ENCODE peak calls at places on chromosomes 11 and 22, in nine cellular contexts. P, N, M, R, O, D, U, L and H are unnamed samples.

GRCh38 chr22:17161991-17162390 is 2.9 kb upstream of the HDHD5 start:
- DNase-seq in P (no peak), N (no peak), M (no peak), R (no peak), O (no peak), D (no peak), U (no peak), L (no peak), H (no peak)

GRCh38 chr22:39238966-39239510 is 5.7 kb downstream of the PDGFB start:
- DNase-seq in P (no peak), N (no peak), M (no peak), R (no peak), O (no peak), D (no peak), U (no peak), L (no peak), H (no peak)

GRCh38 chr11:1226226-1226961 is 3.5 kb downstream of the MUC5B start:
- DNase-seq in P (no peak), N (peak), M (no peak), R (no peak), O (no peak), D (no peak), U (no peak), L (no peak), H (no peak)

GRCh38 chr11:83722392-83722791 is 436.2 kb upstream of the CCDC90B start:
- DNase-seq in P (no peak), N (no peak), M (no peak), R (no peak), O (no peak), D (no peak), U (no peak), L (no peak), H (no peak)

GRCh38 chr11:102111787-102112653 is 1.8 kb downstream of the YAP1 start:
- DNase-seq in P (peak), N (peak), M (peak), R (peak), O (no peak), D (no peak), U (peak), L (no peak), H (no peak)

GRCh38 chr11:64298966-64299846 is 952 bp upstream of the CATSPERZ start:
- DNase-seq in P (no peak), N (no peak), M (peak), R (peak), O (no peak), D (peak), U (no peak), L (peak), H (no peak)

GRCh38 chr11:13955971-13956421 is 6.5 kb upstream of the SPON1 start:
- DNase-seq in P (peak), N (peak), M (peak), R (peak), O (peak), D (no peak), U (peak), L (peak), H (peak)

GRCh38 chr11:60915250-60915914 is 1.4 kb downstream of the TMEM109 start:
- DNase-seq in P (peak), N (peak), M (peak), R (peak), O (peak), D (peak), U (peak), L (no peak), H (no peak)

GRCh38 chr11:64877390-64878222 is 815 bp downstream of the EHD1 start:
- DNase-seq in P (no peak), N (no peak), M (no peak), R (no peak), O (no peak), D (no peak), U (no peak), L (no peak), H (no peak)

GRCh38 chr11:76419896-76420295 is 24.9 kb upstream of the EMSY start:
- DNase-seq in P (no peak), N (peak), M (no peak), R (no peak), O (no peak), D (no peak), U (no peak), L (no peak), H (peak)

GRCh38 chr22:17946691-17947367 is 77.5 kb downstream of the MICAL3 start:
- DNase-seq in P (no peak), N (no peak), M (no peak), R (peak), O (no peak), D (no peak), U (no peak), L (no peak), H (no peak)

GRCh38 chr11:19912206-19913118 is 199.8 kb downstream of the NAV2 start:
- DNase-seq in P (no peak), N (no peak), M (no peak), R (no peak), O (no peak), D (no peak), U (no peak), L (no peak), H (no peak)

GRCh38 chr11:116879789-116880402 is 42.5 kb upstream of the APOA1 start:
- DNase-seq in P (peak), N (peak), M (peak), R (peak), O (peak), D (no peak), U (peak), L (peak), H (peak)

GRCh38 chr22:49015993-49016908 is 811.4 kb downstream of the BRD1 start:
- DNase-seq in P (no peak), N (peak), M (no peak), R (no peak), O (no peak), D (no peak), U (no peak), L (no peak), H (no peak)

GRCh38 chr11:120527111-120527748 is 15.7 kb downstream of the GRIK4 start:
- DNase-seq in P (no peak), N (peak), M (peak), R (no peak), O (no peak), D (no peak), U (peak), L (no peak), H (no peak)

GRCh38 chr11:17930544-17931144 is 82.2 kb downstream of the SERGEF start:
- DNase-seq in P (no peak), N (no peak), M (no peak), R (no peak), O (no peak), D (no peak), U (no peak), L (no peak), H (no peak)

GRCh38 chr11:111097191-111097590 is 148.3 kb upstream of the POU2AF2 start:
- DNase-seq in P (no peak), N (peak), M (peak), R (no peak), O (no peak), D (no peak), U (peak), L (no peak), H (no peak)

GRCh38 chr22:31107206-31108118 is at the start of gene SELENOM:
- DNase-seq in P (peak), N (peak), M (peak), R (peak), O (peak), D (peak), U (peak), L (peak), H (peak)

GRCh38 chr11:119743041-119743440 is 14.0 kb upstream of the NECTIN1 start:
- DNase-seq in P (no peak), N (no peak), M (no peak), R (no peak), O (no peak), D (no peak), U (no peak), L (no peak), H (no peak)

GRCh38 chr11:82738116-82738515 is 4.5 kb upstream of the FAM181B start:
- DNase-seq in P (no peak), N (no peak), M (no peak), R (no peak), O (no peak), D (no peak), U (no peak), L (no peak), H (no peak)

GRCh38 chr11:7903940-7904339 is 27.1 kb downstream of the OR10A6 start:
- DNase-seq in P (no peak), N (no peak), M (no peak), R (no peak), O (no peak), D (no peak), U (no peak), L (no peak), H (no peak)

GRCh38 chr11:19701421-19701820 is 11.2 kb upstream of the NAV2 start:
- DNase-seq in P (no peak), N (no peak), M (no peak), R (no peak), O (no peak), D (no peak), U (no peak), L (no peak), H (no peak)

GRCh38 chr11:59189986-59190385 is 18.1 kb downstream of the DTX4 start:
- DNase-seq in P (no peak), N (no peak), M (no peak), R (no peak), O (no peak), D (no peak), U (no peak), L (no peak), H (no peak)

GRCh38 chr22:39215430-39216142 is 29.2 kb downstream of the PDGFB start:
- DNase-seq in P (no peak), N (peak), M (peak), R (no peak), O (no peak), D (no peak), U (no peak), L (no peak), H (no peak)